ENCODE peak calls at places on chromosomes 1 and 21, in nine cellular contexts. N is GDM1; B is activated T-helper 2 cell treated with anti-CD3 and anti-CD28 coated beads, Interferon-gamma antibody, Interleukin-2, Interleukin-4, amounts not matched to agents 10 μg/mL and 5 μg/mL and 100 μg/mL, durations not matched to agents 14 hours and 24 hours and 36 hours; A is activated T-cell treated with anti-CD3 and anti-CD28 coated beads, Interleukin-2, amount 50 U/mL, for 4 hours; L is stimulated activated CD4-positive, alpha-beta T cell treated with anti-CD3 and anti-CD28 coated beads, TNF-alpha, amount 100 ng/mL, for 4 hours; S is left ventricle myocardium inferior; F is NCI-H2081; R is stimulated activated CD8-positive, alpha-beta memory T cell treated with anti-CD3 and anti-CD28 coated beads, Interleukin-2, amount 100 ng/mL, for 48 hours; G is amniotic stem cell. D is an unnamed sample.

GRCh38 chr1:45009956-45010854 is 919 bp downstream of the HECTD3 start:
- DNase-seq in N (no peak), B (no peak), A (peak), L (no peak), S (peak), F (peak), R (no peak), G (no peak), D (no peak)

GRCh38 chr1:119160435-119160834 is 20.0 kb upstream of the WARS2 start:
- DNase-seq in N (no peak), B (no peak), A (no peak), L (no peak), S (no peak), F (no peak), R (no peak), G (no peak), D (no peak)

GRCh38 chr1:73463848-73464247 is 734.1 kb downstream of the LRRIQ3 start:
- DNase-seq in N (no peak), B (no peak), A (no peak), L (no peak), S (no peak), F (no peak), R (no peak), G (no peak), D (no peak)

GRCh38 chr21:30372139-30372770 is at the start of gene KRTAP13-2:
- DNase-seq in N (no peak), B (no peak), A (no peak), L (no peak), S (no peak), F (no peak), R (no peak), G (no peak), D (no peak)

GRCh38 chr1:86860020-86860419 is 53.9 kb downstream of the SELENOF start:
- DNase-seq in N (no peak), B (no peak), A (no peak), L (no peak), S (no peak), F (no peak), R (no peak), G (no peak), D (no peak)

GRCh38 chr1:121516279-121516967 is 331.6 kb downstream of the SRGAP2C start:
- DNase-seq in N (peak), B (peak), A (no peak), L (no peak), S (peak), F (no peak), R (no peak), G (no peak), D (no peak)

GRCh38 chr1:172642970-172643369 is 15.9 kb upstream of the FASLG start:
- DNase-seq in N (no peak), B (no peak), A (no peak), L (no peak), S (no peak), F (peak), R (no peak), G (no peak), D (no peak)

GRCh38 chr1:31356427-31356826 is 16.4 kb downstream of the FABP3 start:
- DNase-seq in N (no peak), B (no peak), A (no peak), L (no peak), S (no peak), F (no peak), R (no peak), G (no peak), D (no peak)

GRCh38 chr1:186813420-186813819 is 15.3 kb upstream of the PLA2G4A start:
- DNase-seq in N (no peak), B (no peak), A (no peak), L (no peak), S (no peak), F (no peak), R (no peak), G (no peak), D (no peak)

GRCh38 chr1:18530567-18531502 is 50.1 kb downstream of the KLHDC7A start:
- DNase-seq in N (no peak), B (no peak), A (no peak), L (no peak), S (no peak), F (no peak), R (no peak), G (no peak), D (no peak)

GRCh38 chr1:25550155-25550506 is 6.7 kb downstream of the LDLRAP1 start:
- DNase-seq in N (no peak), B (no peak), A (no peak), L (no peak), S (no peak), F (no peak), R (no peak), G (no peak), D (no peak)

GRCh38 chr1:205495237-205495823 is 9.1 kb upstream of the CDK18 start:
- DNase-seq in N (no peak), B (no peak), A (no peak), L (no peak), S (peak), F (peak), R (no peak), G (no peak), D (no peak)

GRCh38 chr1:1272341-1273151 is 1.1 kb downstream of the UBE2J2 start:
- DNase-seq in N (no peak), B (no peak), A (no peak), L (no peak), S (no peak), F (peak), R (no peak), G (no peak), D (no peak)

GRCh38 chr1:165629848-165630628 is 996 bp upstream of the MGST3 start:
- DNase-seq in N (no peak), B (no peak), A (no peak), L (no peak), S (no peak), F (no peak), R (no peak), G (no peak), D (no peak)

GRCh38 chr1:109218516-109218915 is 4.8 kb downstream of the SARS1 start:
- DNase-seq in N (no peak), B (no peak), A (no peak), L (no peak), S (no peak), F (no peak), R (no peak), G (no peak), D (no peak)

GRCh38 chr1:75797606-75798216 is 1.0 kb downstream of the MSH4 start:
- DNase-seq in N (no peak), B (no peak), A (no peak), L (no peak), S (no peak), F (no peak), R (no peak), G (no peak), D (no peak)

GRCh38 chr1:22876359-22877111 is 96.1 kb downstream of the LACTBL1 start:
- DNase-seq in N (no peak), B (no peak), A (no peak), L (no peak), S (no peak), F (no peak), R (no peak), G (no peak), D (no peak)